ENCODE peak calls at places on chromosome 1, in ten cellular contexts. Y, L, F, V, K, N, X, S, P and C are unnamed samples.

GRCh38 chr1:54803761-54804470 is 2.8 kb upstream of the TTC22 start:
- DNase-seq in Y (no peak), K (peak), V (no peak), P (no peak), X (no peak), F (no peak), N (peak), S (no peak), L (peak), C (peak)

GRCh38 chr1:181513786-181514297 is 30.5 kb downstream of the CACNA1E start:
- DNase-seq in K (no peak), F (no peak), P (no peak), N (no peak), V (no peak), S (no peak), X (no peak), Y (no peak), L (no peak), C (no peak)

GRCh38 chr1:164765557-164765956 is 206.6 kb downstream of the PBX1 start:
- DNase-seq in Y (no peak), P (no peak), X (no peak), F (peak), K (no peak), V (no peak), L (peak), N (no peak), S (no peak), C (peak)

GRCh38 chr1:240170245-240170644 is 78.6 kb downstream of the FMN2 start:
- DNase-seq in N (no peak), X (no peak), F (no peak), P (no peak), L (no peak), Y (no peak), S (no peak), V (no peak), K (no peak), C (no peak)

GRCh38 chr1:55623339-55623738 is 408.2 kb upstream of the USP24 start:
- DNase-seq in P (no peak), Y (no peak), N (no peak), K (peak), F (no peak), V (peak), L (peak), X (no peak), S (no peak), C (no peak)

GRCh38 chr1:2604854-2605753 is 18.5 kb downstream of the PRXL2B start:
- DNase-seq in S (no peak), V (peak), X (no peak), F (no peak), L (no peak), P (no peak), K (no peak), N (peak), Y (no peak), C (no peak)

GRCh38 chr1:3993606-3994375 is 93.7 kb upstream of the C1orf174 start:
- DNase-seq in N (no peak), X (no peak), K (no peak), L (no peak), V (no peak), S (no peak), Y (no peak), P (no peak), F (no peak), C (no peak)

GRCh38 chr1:54153548-54154439 is 994 bp upstream of the CDCP2 start:
- DNase-seq in P (no peak), K (peak), Y (peak), N (peak), S (peak), L (peak), V (no peak), X (peak), F (no peak), C (peak)

GRCh38 chr1:71295340-71295739 is 214.5 kb upstream of the ZRANB2 start:
- DNase-seq in V (no peak), K (no peak), Y (no peak), X (no peak), N (no peak), S (no peak), L (no peak), P (no peak), F (no peak), C (no peak)

GRCh38 chr1:15020943-15021745 is 132.4 kb upstream of the TMEM51 start:
- DNase-seq in N (no peak), Y (no peak), L (no peak), S (no peak), F (no peak), K (no peak), X (no peak), V (no peak), P (no peak), C (no peak)

GRCh38 chr1:215606564-215607168 is 39.6 kb downstream of the KCTD3 start:
- DNase-seq in S (peak), V (no peak), K (no peak), X (no peak), L (peak), Y (no peak), P (no peak), N (no peak), F (peak), C (no peak)

GRCh38 chr1:29490204-29490934 is 254.0 kb downstream of the PTPRU start:
- DNase-seq in X (no peak), P (no peak), F (no peak), N (peak), Y (no peak), K (no peak), L (no peak), S (no peak), V (no peak), C (no peak)

GRCh38 chr1:3641046-3641760 is 8.7 kb downstream of the WRAP73 start:
- DNase-seq in S (no peak), N (no peak), P (no peak), V (no peak), L (no peak), K (no peak), Y (no peak), F (no peak), X (no peak), C (no peak)

GRCh38 chr1:216281757-216282156 is 141.5 kb downstream of the USH2A start:
- DNase-seq in K (no peak), Y (no peak), F (no peak), N (no peak), P (no peak), V (no peak), L (peak), X (no peak), S (no peak), C (no peak)

GRCh38 chr1:48571303-48571987 is 99.4 kb upstream of the SPATA6 start:
- DNase-seq in V (no peak), P (no peak), K (no peak), Y (no peak), X (no peak), S (no peak), L (no peak), F (no peak), N (no peak), C (no peak)

GRCh38 chr1:170545476-170545875 is 13.5 kb downstream of the GORAB start:
- DNase-seq in N (no peak), K (no peak), S (no peak), X (no peak), P (no peak), Y (no peak), F (no peak), V (no peak), L (peak), C (no peak)

GRCh38 chr1:51799372-51799771 is 79.2 kb downstream of the NRDC start:
- DNase-seq in Y (no peak), L (no peak), P (no peak), X (no peak), S (no peak), V (no peak), K (no peak), F (no peak), N (no peak), C (no peak)

GRCh38 chr1:154719586-154720327 is 111.8 kb upstream of the ADAR start:
- DNase-seq in N (no peak), P (no peak), K (no peak), F (no peak), S (peak), V (no peak), L (no peak), Y (no peak), X (no peak), C (no peak)

GRCh38 chr1:118116401-118116800 is 68.6 kb downstream of the SPAG17 start:
- DNase-seq in N (no peak), L (peak), F (no peak), Y (no peak), X (no peak), S (no peak), P (no peak), K (no peak), V (no peak), C (no peak)

GRCh38 chr1:30365596-30365995 is 357.8 kb downstream of the MATN1 start:
- DNase-seq in S (no peak), Y (no peak), K (no peak), P (no peak), N (peak), X (no peak), F (no peak), L (no peak), V (no peak), C (no peak)

GRCh38 chr1:165078391-165078790 is 278.1 kb downstream of the LMX1A start:
- DNase-seq in S (no peak), L (no peak), N (no peak), V (no peak), F (no peak), Y (no peak), P (no peak), X (no peak), K (no peak), C (no peak)

GRCh38 chr1:222288056-222288455 is 259.8 kb downstream of the HHIPL2 start:
- DNase-seq in N (no peak), X (no peak), K (no peak), S (peak), F (no peak), L (peak), Y (no peak), V (no peak), P (no peak), C (peak)

GRCh38 chr1:203159844-203160243 is 15.8 kb downstream of the MYBPH start:
- DNase-seq in X (no peak), P (no peak), F (no peak), Y (no peak), L (no peak), N (no peak), S (no peak), V (no peak), K (no peak), C (no peak)

GRCh38 chr1:98429851-98430496 is 231.5 kb upstream of the SNX7 start:
- DNase-seq in L (no peak), F (no peak), V (no peak), N (no peak), P (no peak), Y (peak), K (no peak), X (no peak), S (no peak), C (no peak)

GRCh38 chr1:231571904-231572303 is 43.4 kb downstream of the TSNAX start:
- DNase-seq in K (no peak), Y (no peak), L (no peak), N (no peak), X (no peak), V (no peak), P (no peak), S (no peak), F (no peak), C (no peak)

DNA sequence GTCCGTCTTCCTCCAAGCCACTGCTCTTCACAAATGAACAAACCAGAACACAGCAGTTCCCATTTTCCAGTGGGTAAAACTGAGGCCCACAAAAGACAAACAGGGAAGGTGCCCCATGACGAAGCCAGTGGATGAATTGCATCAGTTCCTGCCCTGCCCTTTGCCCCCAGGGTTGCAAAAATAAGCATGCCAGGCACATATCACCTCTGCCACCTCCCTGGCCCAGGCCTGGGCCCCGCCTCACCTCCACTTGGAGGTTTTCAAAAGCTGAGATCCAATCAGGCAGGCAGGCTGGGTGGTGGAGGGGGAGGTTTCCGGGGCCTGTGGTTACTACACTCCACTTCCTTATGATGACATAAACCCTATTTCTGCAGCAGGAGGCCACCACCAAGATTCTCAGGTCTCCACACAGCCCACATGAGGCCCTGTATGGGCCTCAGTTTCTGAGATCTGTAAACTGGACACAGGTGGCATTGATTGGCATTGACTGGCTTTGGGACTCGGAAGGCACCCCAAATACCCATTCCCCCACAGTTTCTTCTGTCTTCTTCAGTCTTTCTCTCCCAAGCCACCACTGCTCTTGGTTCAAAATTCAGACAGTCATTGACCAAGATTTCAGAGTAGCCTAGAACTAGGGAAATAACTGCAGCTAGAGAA is 4.1 kb downstream of the KIF21B start:
- DNase-seq in V (peak), P (peak), N (peak), K (no peak), S (peak), F (peak), Y (peak), L (no peak), X (no peak), C (peak)
- TF ChIP-seq POLR2A in V (no peak), P (no peak), N (no peak), K (no peak), S (no peak), F (no peak), Y (no peak), L (no peak), X (no peak), C (no peak)

DNA sequence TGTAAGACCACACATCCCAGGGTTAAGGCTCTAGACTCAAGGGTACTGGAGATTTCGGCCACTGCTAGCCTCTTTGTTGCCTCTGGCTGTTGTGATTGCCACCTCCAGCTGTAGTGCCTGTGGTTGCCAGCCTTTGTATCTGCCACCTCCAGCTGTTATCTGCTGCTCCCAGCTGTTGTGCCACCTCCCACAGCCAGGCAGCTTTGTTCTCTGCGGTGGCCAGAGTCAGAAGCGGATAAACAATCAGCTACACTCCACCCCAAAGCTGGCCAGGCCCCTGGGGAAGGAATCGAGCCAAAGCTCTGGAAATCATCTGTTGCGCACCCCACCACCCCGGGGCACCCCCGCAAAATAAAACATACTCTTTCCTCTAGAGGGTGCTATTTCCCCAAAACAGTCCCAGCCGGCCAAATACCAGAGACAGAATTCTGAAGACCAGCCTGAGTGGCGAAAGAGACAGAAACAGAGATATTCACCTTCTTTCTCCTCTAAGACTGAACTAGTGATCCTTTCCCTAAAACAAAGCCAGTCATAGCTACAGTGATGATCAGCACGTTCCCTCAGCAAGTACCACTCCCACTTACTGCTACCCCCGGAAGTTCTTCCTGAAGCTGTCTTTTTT is 14.8 kb upstream of the PIGM start:
- DNase-seq in F (peak), V (peak), L (peak), N (no peak), X (peak), K (peak), P (peak), Y (peak), S (peak), C (peak)
- TF ChIP-seq POLR2A in F (no peak), V (no peak), L (no peak), N (no peak), X (no peak), K (no peak), P (no peak), Y (no peak), S (no peak), C (no peak)

GRCh38 chr1:6603851-6604558 is 1.3 kb upstream of the KLHL21 start:
- DNase-seq in N (peak), S (no peak), P (no peak), F (no peak), V (peak), K (peak), X (peak), Y (peak), L (peak), C (no peak)

GRCh38 chr1:6601049-6601864 is 1.4 kb downstream of the KLHL21 start:
- DNase-seq in L (peak), F (peak), S (peak), P (peak), K (peak), N (peak), Y (peak), X (peak), V (peak), C (peak)

GRCh38 chr1:6601865-6602668 is 602 bp downstream of the KLHL21 start:
- DNase-seq in Y (peak), X (no peak), N (peak), L (peak), P (peak), V (peak), S (peak), F (no peak), K (peak), C (no peak)

GRCh38 chr1:6603424-6603850 is 768 bp upstream of the KLHL21 start:
- DNase-seq in S (peak), Y (no peak), L (peak), V (no peak), F (no peak), X (no peak), N (peak), P (no peak), K (peak), C (no peak)

DNA sequence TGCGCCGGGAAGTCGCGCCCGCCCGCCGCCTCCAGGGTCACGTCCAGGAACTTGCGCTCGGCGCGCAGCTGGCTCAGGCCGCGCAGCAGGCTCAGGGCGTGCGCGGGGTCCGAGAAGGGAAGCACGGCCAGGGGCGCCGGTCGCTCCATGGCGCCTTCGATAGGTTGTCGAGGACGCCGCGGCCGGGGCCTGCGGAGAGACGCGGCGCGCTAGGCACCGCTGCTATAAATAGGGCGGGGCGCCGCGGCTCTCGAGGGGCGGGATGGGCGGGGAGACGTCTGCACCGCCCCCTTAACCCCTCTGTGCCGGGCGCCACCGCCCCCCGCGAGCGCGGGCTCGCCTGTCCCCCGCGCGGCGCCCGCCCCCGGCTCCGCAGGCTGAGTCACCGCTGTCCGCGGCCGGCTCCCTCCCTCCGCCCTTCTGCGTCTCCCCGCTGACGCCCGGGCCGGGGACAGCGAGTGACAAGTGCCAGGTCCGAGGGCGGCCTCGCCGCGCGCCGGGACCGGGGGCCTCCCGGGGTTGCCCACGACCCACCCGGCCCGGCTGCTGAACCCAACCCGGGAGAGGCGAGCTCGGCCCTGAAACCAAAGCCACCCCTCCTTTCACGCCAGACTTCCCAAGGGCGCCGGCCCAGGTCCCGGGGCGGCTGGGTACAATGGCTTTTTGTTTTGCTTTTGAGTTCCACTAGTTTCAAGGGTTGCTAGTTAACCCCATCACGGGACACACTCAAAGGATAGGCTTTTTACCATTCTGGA is at the start of gene KLHL21:
- DNase-seq in K (peak), P (peak), S (peak), F (peak), N (peak), L (peak), Y (peak), X (peak), V (peak), C (peak)
- TF ChIP-seq POLR2A in K (peak), P (peak), S (peak), F (peak), N (no peak), L (peak), Y (peak), X (peak), V (peak), C (peak)

DNA sequence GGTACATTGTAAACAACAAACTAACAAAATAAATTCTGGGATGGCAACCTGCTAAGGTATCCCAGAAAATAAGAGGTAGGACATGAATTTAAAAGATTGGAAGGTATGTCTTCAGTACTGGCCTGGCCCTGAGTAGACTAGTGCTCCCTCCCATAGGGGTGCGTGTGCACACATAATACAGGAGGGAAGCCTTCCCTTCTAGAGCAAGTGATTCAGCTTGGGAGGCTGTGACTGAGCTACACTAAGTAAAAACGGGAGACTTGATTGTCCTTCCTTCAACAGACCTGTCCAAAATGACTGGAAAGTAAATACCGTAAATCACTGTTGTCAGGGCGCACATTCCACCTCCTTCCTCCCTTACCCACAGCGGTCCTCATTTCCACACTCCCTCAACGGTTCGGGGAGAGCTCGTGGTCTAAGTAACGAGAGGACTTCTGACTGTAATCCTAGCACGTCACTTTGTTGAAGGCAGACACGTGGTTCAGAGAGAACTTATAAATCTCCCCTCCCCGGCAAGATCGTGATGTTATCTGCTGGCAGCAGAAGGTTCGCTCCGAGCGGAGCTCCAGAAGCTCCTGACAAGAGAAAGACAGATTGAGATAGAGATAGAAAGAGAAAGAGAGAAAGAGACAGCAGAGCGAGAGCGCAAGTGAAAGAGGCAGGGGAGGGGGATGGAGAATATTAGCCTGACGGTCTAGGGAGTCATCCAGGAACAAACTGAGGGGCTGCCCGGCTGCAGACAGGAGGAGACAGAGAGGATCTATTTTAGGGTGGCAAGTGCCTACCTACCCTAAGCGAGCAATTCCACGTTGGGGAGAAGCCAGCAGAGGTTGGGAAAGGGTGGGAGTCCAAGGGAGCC is at the start of gene TGFB2:
- DNase-seq in F (peak), Y (peak), N (peak), V (no peak), X (peak), K (peak), P (no peak), L (peak), S (peak), C (no peak)
- TF ChIP-seq POLR2A in F (peak), Y (peak), N (no peak), V (no peak), X (peak), K (peak), P (no peak), L (peak), S (no peak), C (peak)